ENCODE peak calls at places on chromosomes 13 and 19, in six cellular contexts. U is stimulated activated naive CD8-positive, alpha-beta T cell treated with anti-CD3 and anti-CD28 coated beads, Interleukin-15, amount 100 ng/mL, for 72 hours; Y is activated T-cell treated with anti-CD3 and anti-CD28 coated beads, Interleukin-2, amount 50 U/mL, for 4 hours; C is gastroesophageal sphincter; P is activated naive CD4-positive, alpha-beta T cell treated with anti-CD3 and anti-CD28 coated beads, Interleukin-2, amount 50 U/mL, for 72 hours; J is activated CD8-positive, alpha-beta T cell treated with anti-CD3 and anti-CD28 coated beads, Interleukin-2, amount 10 ng/mL, durations not matched to agents 7 days and 5 days. Q is an unnamed sample.

GRCh38 chr19:28465317-28466086 is 747.4 kb downstream of the UQCRFS1 start:
- ATAC-seq in C (no peak), U (peak; percentile 22), Y (no peak), J (no peak), P (no peak), Q (no peak)

GRCh38 chr13:96294930-96295657 is 205.2 kb downstream of the HS6ST3 start:
- ATAC-seq in J (no peak), U (no peak), Y (no peak), C (no peak), P (no peak), Q (no peak)

GRCh38 chr13:40375522-40376171 is 290.8 kb downstream of the FOXO1 start:
- ATAC-seq in C (peak; percentile 42), Y (no peak), J (no peak), P (no peak), U (no peak), Q (no peak)

GRCh38 chr19:44575116-44575700 is 38.2 kb upstream of the IGSF23 start:
- ATAC-seq in P (no peak), J (no peak), Y (no peak), C (no peak), U (no peak), Q (no peak)

GRCh38 chr19:48955308-48955958 is 758 bp downstream of the BAX start:
- ATAC-seq in P (no peak), J (no peak), C (no peak), U (no peak), Y (no peak), Q (no peak)

GRCh38 chr19:35184884-35185283 is 30.3 kb downstream of the FXYD5 start:
- ATAC-seq in Y (no peak), U (no peak), J (no peak), P (peak; percentile 67), C (no peak), Q (peak; percentile 75)

GRCh38 chr19:48918801-48919247 is 14.7 kb upstream of the DHDH start:
- ATAC-seq in J (peak; percentile 52), U (no peak), Y (peak; percentile 70), P (no peak), C (peak; percentile 12), Q (no peak)

GRCh38 chr13:34546841-34547240 is 395.2 kb upstream of the NBEA start:
- ATAC-seq in Y (no peak), U (no peak), J (no peak), P (no peak), C (no peak), Q (no peak)

GRCh38 chr13:32903720-32904119 is 112.5 kb upstream of the KL start:
- ATAC-seq in P (no peak), Y (no peak), U (no peak), J (no peak), C (no peak), Q (no peak)

GRCh38 chr19:7545904-7546303 is 10.4 kb downstream of the PNPLA6 start:
- ATAC-seq in Y (peak; percentile 44), U (peak; percentile 91), P (peak; percentile 85), C (no peak), J (peak; percentile 21), Q (peak; percentile 84)

GRCh38 chr19:2495651-2496316 is 19.9 kb downstream of the GADD45B start:
- ATAC-seq in J (no peak), P (no peak), C (peak; percentile 23), Y (no peak), U (peak; percentile 13), Q (no peak)

GRCh38 chr19:40163541-40164129 is 27.6 kb upstream of the MAP3K10 start:
- ATAC-seq in J (peak; percentile 68), U (no peak), C (no peak), Y (no peak), P (no peak), Q (no peak)

GRCh38 chr13:31209172-31209818 is 9.5 kb downstream of the B3GLCT start:
- ATAC-seq in U (peak; percentile 28), J (no peak), C (peak; percentile 26), Y (no peak), P (no peak), Q (peak; percentile 63)

GRCh38 chr19:5850743-5851293 is 431 bp downstream of the FUT3 start:
- ATAC-seq in Y (no peak), C (peak; percentile 80), U (no peak), J (no peak), P (no peak), Q (no peak)

GRCh38 chr13:100646030-100646673 is 28.4 kb downstream of the TMTC4 start:
- ATAC-seq in J (no peak), U (no peak), P (no peak), Y (no peak), C (no peak), Q (no peak)

GRCh38 chr13:26558074-26558805 is 757 bp downstream of the WASF3 start:
- ATAC-seq in Y (peak; percentile 23), J (peak; percentile 25), C (no peak), P (no peak), U (peak; percentile 18), Q (no peak)

GRCh38 chr13:48265217-48265815 is 32.3 kb downstream of the ITM2B start:
- ATAC-seq in U (peak; percentile 90), C (no peak), J (peak; percentile 78), P (peak; percentile 77), Y (peak; percentile 76), Q (peak; percentile 89)

GRCh38 chr13:45481688-45482087 is 16.9 kb downstream of the COG3 start:
- ATAC-seq in P (no peak), Y (no peak), J (no peak), U (no peak), C (no peak), Q (no peak)

GRCh38 chr19:1093811-1094553 is 1.2 kb downstream of the POLR2E start:
- ATAC-seq in J (no peak), C (no peak), P (no peak), Y (no peak), U (no peak), Q (no peak)

GRCh38 chr13:74450976-74451375 is 316.8 kb upstream of the KLF12 start:
- ATAC-seq in Y (no peak), P (no peak), C (no peak), J (no peak), U (no peak), Q (no peak)

GRCh38 chr19:50314724-50315700 is 14.2 kb downstream of the KCNC3 start:
- ATAC-seq in Y (no peak), U (no peak), P (no peak), C (no peak), J (no peak), Q (no peak)

GRCh38 chr13:98785968-98786367 is 33.5 kb upstream of the SLC15A1 start:
- ATAC-seq in Y (no peak), U (no peak), P (no peak), J (no peak), C (no peak), Q (no peak)

GRCh38 chr19:34363094-34363493 is 1.9 kb upstream of the GPI start:
- ATAC-seq in U (no peak), P (no peak), J (no peak), C (no peak), Y (no peak), Q (peak; percentile 32)

GRCh38 chr19:17503240-17503639 is 8.2 kb upstream of the PGLS start:
- ATAC-seq in P (no peak), Y (no peak), U (no peak), J (no peak), C (no peak), Q (no peak)

GRCh38 chr19:49573009-49573408 is 7.3 kb downstream of the NOSIP start:
- ATAC-seq in Y (no peak), J (no peak), P (no peak), C (no peak), U (no peak), Q (no peak)

GRCh38 chr13:23723463-23723862 is 153.3 kb downstream of the TNFRSF19 start:
- ATAC-seq in P (no peak), J (no peak), U (no peak), Y (no peak), C (no peak), Q (no peak)

GRCh38 chr19:8695911-8696310 is 2.7 kb downstream of the ACTL9 start:
- ATAC-seq in C (no peak), U (no peak), Y (no peak), J (no peak), P (no peak), Q (no peak)

GRCh38 chr13:77218274-77218673 is 108.6 kb downstream of the MYCBP2 start:
- ATAC-seq in J (no peak), P (no peak), Y (no peak), C (no peak), U (no peak), Q (no peak)

GRCh38 chr13:32752997-32753606 is 166.8 kb downstream of the PDS5B start:
- ATAC-seq in U (no peak), P (no peak), J (no peak), Y (no peak), C (no peak), Q (no peak)

GRCh38 chr19:30029721-30030510 is 87.9 kb downstream of the URI1 start:
- ATAC-seq in P (peak; percentile 39), Y (no peak), J (peak; percentile 39), C (no peak), U (peak; percentile 97), Q (peak; percentile 60)

GRCh38 chr13:40146063-40146462 is 490.6 kb downstream of the COG6 start:
- ATAC-seq in C (no peak), Y (no peak), J (no peak), U (no peak), P (no peak), Q (no peak)

GRCh38 chr13:90872491-90873025 is 474.9 kb upstream of the MIR17HG start:
- ATAC-seq in C (no peak), Y (no peak), U (no peak), J (no peak), P (no peak), Q (no peak)

GRCh38 chr13:51349016-51349415 is 9.5 kb downstream of the SERPINE3 start:
- ATAC-seq in P (no peak), C (no peak), Y (no peak), U (no peak), J (no peak), Q (no peak)

GRCh38 chr19:17220207-17220758 is 5.1 kb downstream of the USE1 start:
- ATAC-seq in U (no peak), J (no peak), Y (peak; percentile 18), C (peak; percentile 32), P (no peak), Q (no peak)

GRCh38 chr13:108915095-108915633 is 285.8 kb downstream of the MYO16 start:
- ATAC-seq in U (no peak), J (no peak), Y (no peak), P (no peak), C (peak; percentile 50), Q (no peak)

GRCh38 chr13:30766957-30767603 is 31.7 kb downstream of the ALOX5AP start:
- ATAC-seq in Y (no peak), U (peak; percentile 55), P (peak; percentile 52), C (no peak), J (peak; percentile 44), Q (peak; percentile 80)

Q was measured in activated T-helper 17 cell treated with anti-CD3 and anti-CD28 coated beads, Interleukin-2, amount 50 U/mL, for 72 hours.